ENCODE peak calls at places on chromosomes 2 and 18, in seven cellular contexts. One of them, this sample, is unnamed.

GRCh38 chr2:26298638-26299393 is 47.1 kb upstream of the SELENOI start:
- DNase-seq in AG10803: peak
- DNase-seq in amniotic stem cell: no peak
- DNase-seq in right cardiac atrium: peak
- DNase-seq in ELR: peak
- DNase-seq in EL: peak
- DNase-seq in activated CD8-positive, alpha-beta memory T cell treated with anti-CD3 and anti-CD28 coated beads, Interleukin-2, amount 50 U/mL, for 48 hours: peak
- DNase-seq in this sample: peak

GRCh38 chr2:47250576-47251403 is 95.7 kb upstream of the STPG4 start:
- DNase-seq in AG10803: no peak
- DNase-seq in amniotic stem cell: no peak
- DNase-seq in right cardiac atrium: no peak
- DNase-seq in ELR: peak
- DNase-seq in EL: peak
- DNase-seq in activated CD8-positive, alpha-beta memory T cell treated with anti-CD3 and anti-CD28 coated beads, Interleukin-2, amount 50 U/mL, for 48 hours: no peak
- DNase-seq in this sample: no peak

GRCh38 chr2:64359892-64360657 is 93.9 kb upstream of the LGALSL start:
- DNase-seq in AG10803: peak
- DNase-seq in amniotic stem cell: no peak
- DNase-seq in right cardiac atrium: peak
- DNase-seq in ELR: peak
- DNase-seq in EL: peak
- DNase-seq in activated CD8-positive, alpha-beta memory T cell treated with anti-CD3 and anti-CD28 coated beads, Interleukin-2, amount 50 U/mL, for 48 hours: peak
- DNase-seq in this sample: peak

GRCh38 chr2:72934683-72935610 is 17.6 kb downstream of the EMX1 start:
- DNase-seq in AG10803: no peak
- DNase-seq in amniotic stem cell: no peak
- DNase-seq in right cardiac atrium: no peak
- DNase-seq in ELR: peak
- DNase-seq in EL: no peak
- DNase-seq in activated CD8-positive, alpha-beta memory T cell treated with anti-CD3 and anti-CD28 coated beads, Interleukin-2, amount 50 U/mL, for 48 hours: no peak
- DNase-seq in this sample: no peak

GRCh38 chr2:240595381-240596079 is 9.0 kb downstream of the CAPN10 start:
- DNase-seq in AG10803: no peak
- DNase-seq in amniotic stem cell: no peak
- DNase-seq in right cardiac atrium: peak
- DNase-seq in ELR: peak
- DNase-seq in EL: no peak
- DNase-seq in activated CD8-positive, alpha-beta memory T cell treated with anti-CD3 and anti-CD28 coated beads, Interleukin-2, amount 50 U/mL, for 48 hours: no peak
- DNase-seq in this sample: no peak

GRCh38 chr2:96024336-96025106 is 10.2 kb downstream of the GPAT2 start:
- DNase-seq in AG10803: no peak
- DNase-seq in amniotic stem cell: no peak
- DNase-seq in right cardiac atrium: no peak
- DNase-seq in ELR: no peak
- DNase-seq in EL: no peak
- DNase-seq in activated CD8-positive, alpha-beta memory T cell treated with anti-CD3 and anti-CD28 coated beads, Interleukin-2, amount 50 U/mL, for 48 hours: no peak
- DNase-seq in this sample: no peak

GRCh38 chr2:10039658-10040410 is 3.5 kb upstream of the KLF11 start:
- DNase-seq in AG10803: peak
- DNase-seq in amniotic stem cell: no peak
- DNase-seq in right cardiac atrium: no peak
- DNase-seq in ELR: no peak
- DNase-seq in EL: no peak
- DNase-seq in activated CD8-positive, alpha-beta memory T cell treated with anti-CD3 and anti-CD28 coated beads, Interleukin-2, amount 50 U/mL, for 48 hours: no peak
- DNase-seq in this sample: no peak

GRCh38 chr2:61658841-61659780 is 121.0 kb upstream of the XPO1 start:
- DNase-seq in AG10803: peak
- DNase-seq in amniotic stem cell: peak
- DNase-seq in right cardiac atrium: no peak
- DNase-seq in ELR: peak
- DNase-seq in EL: peak
- DNase-seq in activated CD8-positive, alpha-beta memory T cell treated with anti-CD3 and anti-CD28 coated beads, Interleukin-2, amount 50 U/mL, for 48 hours: no peak
- DNase-seq in this sample: peak

GRCh38 chr18:26119246-26119645 is 14.4 kb upstream of the PSMA8 start:
- DNase-seq in AG10803: peak
- DNase-seq in amniotic stem cell: no peak
- DNase-seq in right cardiac atrium: no peak
- DNase-seq in ELR: no peak
- DNase-seq in EL: peak
- DNase-seq in activated CD8-positive, alpha-beta memory T cell treated with anti-CD3 and anti-CD28 coated beads, Interleukin-2, amount 50 U/mL, for 48 hours: no peak
- DNase-seq in this sample: no peak

GRCh38 chr2:126660068-126660467 is 4.1 kb downstream of the GYPC start:
- DNase-seq in AG10803: no peak
- DNase-seq in amniotic stem cell: no peak
- DNase-seq in right cardiac atrium: no peak
- DNase-seq in ELR: no peak
- DNase-seq in EL: no peak
- DNase-seq in activated CD8-positive, alpha-beta memory T cell treated with anti-CD3 and anti-CD28 coated beads, Interleukin-2, amount 50 U/mL, for 48 hours: no peak
- DNase-seq in this sample: no peak